ENCODE peak calls at places on chromosomes 4 and X, in four cellular contexts. C, M, V and G are unnamed samples.

GRCh38 chr4:22476011-22476410 is 39.9 kb downstream of the ADGRA3 start:
- DNase-seq in C (no peak), M (no peak), V (no peak), G (no peak)

GRCh38 chr4:41269682-41270081 is 13.0 kb downstream of the UCHL1 start:
- DNase-seq in C (no peak), M (no peak), V (no peak), G (no peak)

GRCh38 chrX:24214568-24214967 is 65.0 kb downstream of the ZFX start:
- DNase-seq in C (no peak), M (no peak), V (no peak), G (no peak)

GRCh38 chr4:177451108-177451500 is 8.9 kb upstream of the AGA start:
- DNase-seq in C (no peak), M (no peak), V (no peak), G (no peak)

GRCh38 chrX:66022742-66023725 is 16.8 kb downstream of the VSIG4 start:
- DNase-seq in C (no peak), M (no peak), V (no peak), G (no peak)

GRCh38 chr4:129641179-129641578 is 545.2 kb downstream of the C4orf33 start:
- DNase-seq in C (peak), M (no peak), V (peak), G (peak)

GRCh38 chr4:150332086-150332485 is 249.9 kb upstream of the MAB21L2 start:
- DNase-seq in C (no peak), M (no peak), V (no peak), G (no peak)

GRCh38 chr4:25439913-25440477 is 62.9 kb downstream of the ANAPC4 start:
- DNase-seq in C (no peak), M (no peak), V (peak), G (no peak)

GRCh38 chr4:14529653-14530052 is 472.6 kb upstream of the CPEB2 start:
- DNase-seq in C (no peak), M (no peak), V (no peak), G (no peak)

DNA sequence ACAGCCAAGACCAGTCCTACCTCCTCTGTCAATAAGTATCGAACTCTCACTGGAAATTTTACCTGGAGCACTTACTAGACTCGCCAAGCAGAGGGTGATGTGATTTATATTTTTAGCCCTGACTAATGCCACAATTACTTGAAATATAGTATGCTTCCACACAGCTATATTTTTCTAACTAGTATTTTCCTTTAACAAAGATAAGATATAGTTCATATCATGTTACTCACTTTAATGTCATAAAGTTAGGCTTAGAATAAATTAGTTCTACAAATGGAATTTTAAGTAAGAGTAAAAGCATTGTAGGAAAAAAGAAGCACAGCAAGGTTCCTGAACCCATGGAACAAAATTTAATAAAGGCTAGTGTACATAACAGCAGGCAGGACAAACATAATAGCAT is 16.0 kb upstream of the NKX6-1 start:
- DNase-seq in C (no peak), M (no peak), V (no peak), G (no peak)
- H3K27ac ChIP-seq in C (no peak), M (no peak), V (no peak), G (no peak)

GRCh38 chrX:56232221-56233082 is at the start of gene KLF8:
- DNase-seq in C (peak), M (peak), V (peak), G (peak)
- TF ChIP-seq POLR2A in C (peak), M (peak), V (no peak), G (peak)

DNA sequence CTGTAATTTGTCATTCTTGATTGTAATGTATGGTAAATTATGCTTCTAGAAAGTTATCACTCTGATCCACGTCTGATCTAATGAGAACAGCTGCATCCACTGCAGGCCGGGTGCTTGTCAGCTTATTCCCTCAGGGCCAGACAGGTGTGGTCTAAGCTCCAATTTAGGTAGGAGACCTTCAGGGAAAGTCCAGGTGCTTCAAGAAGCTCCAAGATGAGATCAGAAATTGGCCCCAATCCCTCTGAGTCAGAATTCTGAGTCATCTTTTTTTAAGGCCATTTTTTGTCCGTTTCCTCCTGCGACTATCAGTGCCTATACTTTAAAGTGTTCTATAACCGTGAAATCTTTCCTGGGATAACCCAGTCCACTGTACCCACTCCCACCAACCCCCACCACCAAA is 92.3 kb downstream of the PALLD start:
- DNase-seq in C (no peak), M (no peak), V (no peak), G (no peak)
- H3K27ac ChIP-seq in C (peak), M (peak), V (no peak), G (no peak)

GRCh38 chr4:2535386-2536192 is 858 bp upstream of the FAM193A start:
- DNase-seq in C (peak), M (no peak), V (no peak), G (peak)
- TF ChIP-seq POLR2A in C (no peak), M (no peak), V (peak), G (no peak)